ENCODE peak calls at places on chromosomes 3 and 15, in four cellular contexts. Z, W, I and D are unnamed samples.

GRCh38 chr3:16430717-16431630 is 82.5 kb downstream of the RFTN1 start:
- DNase-seq in Z (no peak), W (no peak), I (peak), D (no peak)

GRCh38 chr3:195169011-195169410 is 101.9 kb downstream of the XXYLT1 start:
- DNase-seq in Z (no peak), W (no peak), I (no peak), D (no peak)

GRCh38 chr15:77087213-77087612 is 16.3 kb upstream of the TSPAN3 start:
- DNase-seq in Z (no peak), W (no peak), I (no peak), D (no peak)

GRCh38 chr3:127734754-127735473 is 62.2 kb downstream of the ABTB1 start:
- DNase-seq in Z (no peak), W (no peak), I (peak), D (peak)

GRCh38 chr15:79682285-79682684 is 214.5 kb downstream of the MTHFS start:
- DNase-seq in Z (no peak), W (no peak), I (no peak), D (no peak)

GRCh38 chr3:40971191-40972168 is 227.8 kb upstream of the CTNNB1 start:
- DNase-seq in Z (no peak), W (peak), I (peak), D (peak)

GRCh38 chr3:149536429-149536828 is 61.9 kb downstream of the TM4SF4 start:
- DNase-seq in Z (peak), W (no peak), I (no peak), D (peak)

GRCh38 chr15:65767264-65767595 is 24.9 kb downstream of the DENND4A start:
- DNase-seq in Z (no peak), W (no peak), I (no peak), D (no peak)

GRCh38 chr15:43285609-43286037 is 18.9 kb upstream of the TGM5 start:
- DNase-seq in Z (no peak), W (peak), I (peak), D (peak)

GRCh38 chr3:5213574-5213966 is 26.1 kb downstream of the EDEM1 start:
- DNase-seq in Z (no peak), W (no peak), I (no peak), D (no peak)

GRCh38 chr3:18246336-18247060 is 178.6 kb downstream of the SATB1 start:
- DNase-seq in Z (no peak), W (no peak), I (no peak), D (no peak)

GRCh38 chr15:66004618-66005262 is 135.4 kb downstream of the RAB11A start:
- DNase-seq in Z (peak), W (no peak), I (peak), D (peak)

GRCh38 chr3:114081022-114081421 is 24.5 kb downstream of the QTRT2 start:
- DNase-seq in Z (no peak), W (no peak), I (no peak), D (no peak)

GRCh38 chr3:142418926-142419592 is 28.8 kb downstream of the XRN1 start:
- DNase-seq in Z (no peak), W (no peak), I (no peak), D (peak)

GRCh38 chr3:169694117-169694516 is 30.6 kb upstream of the MECOM start:
- DNase-seq in Z (no peak), W (no peak), I (no peak), D (no peak)

GRCh38 chr15:57792729-57793449 is 86.4 kb downstream of the POLR2M start:
- DNase-seq in Z (no peak), W (no peak), I (no peak), D (no peak)

GRCh38 chr3:170465935-170466334 is 47.3 kb downstream of the CLDN11 start:
- DNase-seq in Z (no peak), W (no peak), I (no peak), D (no peak)

GRCh38 chr3:42572278-42572677 is 9.5 kb downstream of the SEC22C start:
- DNase-seq in Z (peak), W (no peak), I (peak), D (peak)

GRCh38 chr15:98776607-98777281 is 128.4 kb downstream of the IGF1R start:
- DNase-seq in Z (no peak), W (peak), I (peak), D (peak)

GRCh38 chr15:39596358-39597051 is 15.6 kb downstream of the THBS1 start:
- DNase-seq in Z (no peak), W (no peak), I (no peak), D (no peak)